ENCODE peak calls at places on chromosomes 4 and X, in ten cellular contexts. A is tibial artery, G is WERI-Rb-1, Z is IMR-90, T is A549, B is astrocyte, U is upper lobe of left lung, C is endothelial cell of umbilical vein, E is sigmoid colon, K is cardiac muscle cell. H is an unnamed sample. For H3K9me3, the result is how much of the 10 kb centered on the place peaks cover.

GRCh38 chrX:153635388-153635787 is 11.6 kb upstream of the DUSP9 start:
- DNase-seq in E (peak), Z (no peak), G (no peak), U (no peak), A (no peak), C (no peak), K (no peak), T (no peak), B (no peak), H (peak)

GRCh38 chr4:47741200-47741599 is 96.7 kb downstream of the CORIN start:
- DNase-seq in B (no peak), G (no peak), C (no peak), Z (peak), A (no peak), K (peak), E (no peak), T (no peak), U (no peak), H (no peak)

GRCh38 chr4:15898902-15899301 is 39.6 kb downstream of the FGFBP1 start:
- DNase-seq in A (no peak), E (no peak), K (no peak), U (no peak), C (no peak), Z (no peak), T (no peak), G (no peak), B (no peak), H (no peak)

GRCh38 chr4:89411539-89411938 is 103.9 kb upstream of the GPRIN3 start:
- DNase-seq in E (no peak), A (no peak), G (no peak), B (peak), C (no peak), K (no peak), U (no peak), Z (peak), T (no peak), H (no peak)

GRCh38 chr4:177442623-177443155 is 452 bp upstream of the AGA start:
- DNase-seq in Z (no peak), U (no peak), K (peak), E (no peak), G (no peak), T (no peak), A (no peak), B (no peak), C (no peak), H (no peak)

GRCh38 chrX:56758456-56758855 is 29.4 kb downstream of the NBDY start:
- DNase-seq in A (no peak), G (no peak), E (no peak), Z (no peak), T (no peak), U (no peak), K (no peak), C (no peak), B (no peak), H (no peak)

GRCh38 chrX:103687073-103687695 is 685 bp upstream of the MORF4L2 start:
- DNase-seq in C (no peak), B (peak), G (peak), K (peak), E (peak), A (peak), Z (peak), U (peak), T (peak), H (peak)

GRCh38 chrX:154779261-154779660 is 16.6 kb downstream of the DKC1 start:
- DNase-seq in Z (peak), U (no peak), K (peak), E (no peak), B (peak), A (no peak), T (no peak), C (no peak), G (no peak), H (no peak)

GRCh38 chr4:68250151-68250930 is 4.8 kb upstream of the TMPRSS11B start:
- DNase-seq in B (peak), T (no peak), Z (no peak), C (no peak), E (no peak), K (no peak), A (no peak), G (no peak), U (no peak), H (no peak)

GRCh38 chr4:24395937-24396336 is 188.4 kb downstream of the DHX15 start:
- DNase-seq in B (no peak), K (no peak), A (no peak), E (no peak), U (peak), Z (no peak), G (no peak), T (no peak), C (no peak), H (no peak)
- TF ChIP-seq CTCF in B (no peak), K (no peak), A (no peak), E (no peak), U (no peak), Z (no peak), G (peak), T (no peak), C (no peak), H (no peak)

DNA sequence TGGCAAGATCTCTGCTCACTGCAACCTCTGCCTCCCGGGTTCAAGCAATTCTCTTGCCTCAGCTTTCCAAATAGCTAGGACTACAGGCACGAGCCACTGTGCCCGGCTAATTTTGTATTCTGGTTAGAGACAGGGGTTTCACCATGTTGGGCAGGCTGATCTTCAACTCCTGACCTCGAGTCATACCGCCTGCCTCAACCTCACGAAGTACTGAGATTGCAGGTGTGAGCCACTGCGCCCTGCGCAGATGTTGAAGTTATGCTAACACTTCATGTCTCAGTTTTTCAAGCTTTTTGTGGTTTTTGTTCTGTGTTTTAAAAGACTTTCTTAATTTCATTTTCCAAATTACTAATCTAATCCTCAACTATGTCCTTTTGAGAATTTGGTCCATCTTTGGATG is 154.4 kb upstream of the TLL1 start:
- DNase-seq in U (no peak), K (no peak), G (no peak), Z (no peak), E (no peak), B (no peak), C (no peak), A (no peak), T (no peak), H (no peak)
- H3K9me3 ChIP-seq in U (under half), K (under half), G (under half), Z (under half), E (under half), B (under half), C (under half), A (under half), T (under half), H (under half)

GRCh38 chr4:4854649-4855292 is 4.7 kb upstream of the MSX1 start:
- DNase-seq in U (no peak), C (no peak), A (peak), Z (no peak), T (no peak), E (peak), G (no peak), K (no peak), B (no peak), H (no peak)

GRCh38 chr4:4852591-4853362 is 6.7 kb upstream of the MSX1 start:
- DNase-seq in E (peak), A (peak), T (no peak), G (no peak), U (peak), C (peak), K (peak), B (peak), Z (peak), H (no peak)

GRCh38 chr4:4855293-4856070 is 4.0 kb upstream of the MSX1 start:
- DNase-seq in C (no peak), G (no peak), Z (no peak), B (no peak), K (no peak), E (no peak), A (no peak), T (no peak), U (no peak), H (no peak)

GRCh38 chr4:4853371-4853823 is 6.1 kb upstream of the MSX1 start:
- DNase-seq in B (no peak), U (peak), T (no peak), C (no peak), E (peak), G (no peak), Z (no peak), K (no peak), A (peak), H (no peak)

DNA sequence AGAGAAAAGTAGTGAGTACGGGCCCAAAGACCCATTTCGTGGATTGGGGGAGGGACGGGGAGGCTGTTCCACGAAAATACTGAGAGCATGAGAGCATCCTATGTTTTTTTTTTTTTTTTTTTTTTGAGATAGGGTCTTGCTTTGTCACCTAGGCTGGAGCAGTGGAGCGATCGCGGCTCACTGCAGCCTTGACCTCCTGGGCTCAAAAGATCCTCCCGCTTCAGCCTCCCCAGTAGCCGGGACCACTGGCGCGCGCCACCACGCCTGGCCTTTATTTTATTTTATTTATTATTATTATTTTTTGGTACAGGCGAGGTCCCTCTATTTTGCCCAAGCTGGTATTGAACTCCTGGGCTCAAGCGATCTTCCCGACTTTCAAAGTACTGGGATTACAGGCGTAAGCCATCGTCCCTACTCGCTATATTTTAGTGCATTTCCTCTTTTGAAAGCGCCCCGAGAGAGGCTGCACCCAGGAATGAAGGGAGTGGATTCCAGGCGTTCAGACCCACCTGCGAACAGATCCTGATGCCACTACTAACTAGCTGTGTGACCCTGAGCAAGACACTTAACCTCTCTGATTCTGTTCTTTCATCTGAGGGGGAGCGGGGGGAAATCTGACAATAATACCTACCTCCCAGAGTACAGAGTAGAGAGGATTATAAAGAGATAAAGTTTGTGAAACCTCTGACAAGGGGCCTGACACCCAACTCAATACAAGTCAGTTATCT is 5.4 kb upstream of the MSX1 start:
- DNase-seq in A (peak), E (peak), U (no peak), C (no peak), T (no peak), B (no peak), G (no peak), Z (no peak), K (no peak), H (no peak)
- H3K4me3 ChIP-seq in A (peak), E (no peak), U (no peak), C (no peak), T (no peak), B (no peak), G (no peak), Z (no peak), K (no peak), H (no peak)

GRCh38 chr4:94333864-94334263 is 8.8 kb downstream of the HPGDS start:
- DNase-seq in C (no peak), A (no peak), T (no peak), G (no peak), E (no peak), K (no peak), B (no peak), Z (no peak), U (no peak), H (no peak)
- TF ChIP-seq CTCF in C (no peak), A (no peak), T (no peak), G (no peak), E (no peak), K (no peak), B (no peak), Z (no peak), U (no peak), H (no peak)

GRCh38 chrX:19381326-19381725 is 37.6 kb downstream of the PDHA1 start:
- DNase-seq in E (peak), Z (no peak), B (no peak), A (no peak), G (no peak), C (no peak), T (no peak), K (no peak), U (no peak), H (no peak)
- H3K9me3 ChIP-seq in E (under half), Z (under half), B (under half), A (under half), G (under half), C (under half), T (under half), K (under half), U (under half), H (under half)

GRCh38 chr4:95190751-95191436 is 357.9 kb downstream of the UNC5C start:
- DNase-seq in T (no peak), G (peak), B (no peak), K (no peak), A (no peak), C (no peak), Z (no peak), E (no peak), U (peak), H (no peak)
- H3K4me3 ChIP-seq in T (no peak), G (no peak), B (no peak), K (no peak), A (no peak), C (no peak), Z (no peak), E (no peak), U (no peak), H (no peak)

DNA sequence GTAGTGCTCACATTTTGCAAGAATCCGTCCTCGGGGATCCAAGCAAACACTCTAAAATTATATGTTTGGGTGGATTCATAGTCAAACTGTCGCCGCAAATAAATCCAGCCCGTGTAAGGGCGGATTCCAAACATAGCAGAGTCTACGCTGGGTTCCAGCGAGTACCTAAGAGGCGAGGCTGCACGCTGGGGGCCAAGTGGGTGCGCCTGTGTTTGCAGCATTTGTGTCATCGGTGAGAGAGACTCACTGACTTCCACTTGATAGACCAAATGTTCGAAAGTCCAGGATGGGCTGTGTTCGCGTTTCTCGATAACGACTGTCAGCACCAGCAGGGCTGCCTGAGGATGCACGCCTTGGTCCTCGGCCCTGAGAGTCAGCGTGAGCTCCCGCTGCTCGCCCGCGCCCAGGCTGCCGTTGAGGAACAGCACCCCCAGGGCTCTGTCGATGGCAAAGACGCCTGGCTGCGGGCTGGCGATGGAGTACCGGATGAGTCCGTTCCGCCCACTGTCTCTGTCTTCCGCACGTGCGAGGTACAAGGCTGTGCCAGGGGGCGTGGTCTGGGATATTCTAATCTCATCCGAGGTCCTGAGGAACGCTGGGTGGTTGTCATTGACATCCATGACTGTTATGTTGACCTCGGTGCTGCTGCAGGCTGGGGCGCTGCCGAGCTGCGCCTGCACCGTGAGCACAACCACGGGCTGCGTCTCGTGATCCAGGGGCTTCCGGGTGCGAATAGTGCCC is 158.7 kb downstream of the DCHS2 start:
- DNase-seq in U (peak), K (peak), G (peak), T (no peak), A (no peak), B (no peak), E (peak), Z (peak), C (no peak), H (no peak)
- TF ChIP-seq CTCF in U (no peak), K (no peak), G (peak), T (no peak), A (no peak), B (no peak), E (no peak), Z (no peak), C (no peak), H (no peak)

GRCh38 chr4:37584530-37585060 is 101.6 kb downstream of the RELL1 start:
- DNase-seq in E (no peak), T (no peak), G (no peak), A (no peak), Z (no peak), U (no peak), C (no peak), B (no peak), K (no peak), H (no peak)
- H3K9me3 ChIP-seq in E (under half), T (under half), G (under half), A (under half), Z (under half), U (under half), C (under half), B (under half), K (under half), H (under half)

GRCh38 chrX:97401154-97401553 is 517.4 kb downstream of the RPA4 start:
- DNase-seq in C (no peak), K (no peak), B (no peak), U (no peak), A (no peak), G (no peak), T (no peak), Z (no peak), E (no peak), H (no peak)
- H3K4me3 ChIP-seq in C (no peak), K (no peak), B (no peak), U (no peak), A (no peak), G (no peak), T (no peak), Z (no peak), E (no peak), H (no peak)

GRCh38 chr4:106201373-106201772 is 114.6 kb downstream of the TBCK start:
- DNase-seq in C (peak), A (no peak), U (no peak), T (no peak), E (no peak), B (no peak), K (peak), G (no peak), Z (peak), H (no peak)
- TF ChIP-seq CTCF in C (peak), A (peak), U (no peak), T (peak), E (peak), B (peak), K (peak), G (peak), Z (peak), H (peak)